ENCODE peak calls at places on chromosomes 1 and 21, in four cellular contexts. One of them, this sample, is unnamed.
A peak's percentile ranks its signal among the peaks of the same experiment; 100 is the strongest.

GRCh38 chr1:153447498-153448170 is 12.8 kb downstream of the S100A7 start:
- DNase-seq in H1: no peak
- DNase-seq in mesendoderm: no peak
- DNase-seq in IMR-90: peak; percentile 83
- DNase-seq in this sample: no peak

GRCh38 chr1:168136709-168137514 is at the start of gene GPR161:
- DNase-seq in H1: peak; percentile 85
- DNase-seq in mesendoderm: peak; percentile 77
- DNase-seq in IMR-90: peak; percentile 36
- DNase-seq in this sample: peak; percentile 66

GRCh38 chr1:115041654-115042053 is 12.0 kb downstream of the TSHB start:
- DNase-seq in H1: no peak
- DNase-seq in mesendoderm: peak; percentile 68
- DNase-seq in IMR-90: no peak
- DNase-seq in this sample: no peak

GRCh38 chr1:19437911-19438310 is 47.4 kb downstream of the CAPZB start:
- DNase-seq in H1: no peak
- DNase-seq in mesendoderm: no peak
- DNase-seq in IMR-90: peak; percentile 48
- DNase-seq in this sample: no peak

GRCh38 chr1:40315239-40315794 is 1.8 kb downstream of the COL9A2 start:
- DNase-seq in H1: peak; percentile 93
- DNase-seq in mesendoderm: peak; percentile 95
- DNase-seq in IMR-90: peak; percentile 83
- DNase-seq in this sample: peak; percentile 93

GRCh38 chr1:101165944-101166343 is 70.9 kb upstream of the S1PR1 start:
- DNase-seq in H1: no peak
- DNase-seq in mesendoderm: peak; percentile 60
- DNase-seq in IMR-90: no peak
- DNase-seq in this sample: no peak

GRCh38 chr1:9628541-9629444 is 22.7 kb upstream of the PIK3CD start:
- DNase-seq in H1: peak; percentile 45
- DNase-seq in mesendoderm: no peak
- DNase-seq in IMR-90: no peak
- DNase-seq in this sample: no peak

GRCh38 chr1:154430903-154431302 is 25.8 kb downstream of the IL6R start:
- DNase-seq in H1: no peak
- DNase-seq in mesendoderm: peak; percentile 46
- DNase-seq in IMR-90: no peak
- DNase-seq in this sample: peak; percentile 55

GRCh38 chr21:44789880-44790279 is 11.7 kb downstream of the UBE2G2 start:
- DNase-seq in H1: no peak
- DNase-seq in mesendoderm: no peak
- DNase-seq in IMR-90: peak; percentile 58
- DNase-seq in this sample: no peak

GRCh38 chr1:173017792-173018191 is 32.9 kb downstream of the TNFSF18 start:
- DNase-seq in H1: no peak
- DNase-seq in mesendoderm: no peak
- DNase-seq in IMR-90: no peak
- DNase-seq in this sample: no peak

GRCh38 chr21:44487831-44488230 is 32.5 kb downstream of the LRRC3 start:
- DNase-seq in H1: peak; percentile 84
- DNase-seq in mesendoderm: peak; percentile 72
- DNase-seq in IMR-90: peak; percentile 19
- DNase-seq in this sample: no peak

GRCh38 chr1:68119445-68119844 is 69.0 kb upstream of the DIRAS3 start:
- DNase-seq in H1: no peak
- DNase-seq in mesendoderm: no peak
- DNase-seq in IMR-90: no peak
- DNase-seq in this sample: no peak

GRCh38 chr1:12748778-12749355 is 2.9 kb downstream of the CFAP107 start:
- DNase-seq in H1: no peak
- DNase-seq in mesendoderm: no peak
- DNase-seq in IMR-90: no peak
- DNase-seq in this sample: no peak
- H2BK120ac ChIP-seq in H1: no peak overlapping the region
- H2BK120ac ChIP-seq in mesendoderm: no peak overlapping the region
- H2BK120ac ChIP-seq in IMR-90: no peak overlapping the region
- H2BK120ac ChIP-seq in this sample: no peak overlapping the region

GRCh38 chr1:96510911-96511310 is 210.7 kb upstream of the PTBP2 start:
- DNase-seq in H1: no peak
- DNase-seq in mesendoderm: no peak
- DNase-seq in IMR-90: no peak
- DNase-seq in this sample: no peak
- H4K5ac ChIP-seq in H1: no peak overlapping the region
- H4K5ac ChIP-seq in mesendoderm: no peak overlapping the region
- H4K5ac ChIP-seq in IMR-90: no peak overlapping the region
- H4K5ac ChIP-seq in this sample: no peak overlapping the region

GRCh38 chr1:89975540-89976125 is 19.3 kb upstream of the ZNF326 start:
- DNase-seq in H1: no peak
- DNase-seq in mesendoderm: no peak
- DNase-seq in IMR-90: no peak
- DNase-seq in this sample: no peak

GRCh38 chr1:89974701-89975470 is 20.0 kb upstream of the ZNF326 start:
- DNase-seq in H1: no peak
- DNase-seq in mesendoderm: no peak
- DNase-seq in IMR-90: peak; percentile 80
- DNase-seq in this sample: no peak

GRCh38 chr1:89972024-89972423 is 22.9 kb upstream of the ZNF326 start:
- DNase-seq in H1: no peak
- DNase-seq in mesendoderm: no peak
- DNase-seq in IMR-90: no peak
- DNase-seq in this sample: no peak

GRCh38 chr1:89973481-89974127 is 21.3 kb upstream of the ZNF326 start:
- DNase-seq in H1: no peak
- DNase-seq in mesendoderm: peak; percentile 84
- DNase-seq in IMR-90: no peak
- DNase-seq in this sample: no peak

GRCh38 chr1:89974211-89974610 is 20.7 kb upstream of the ZNF326 start:
- DNase-seq in H1: no peak
- DNase-seq in mesendoderm: peak; percentile 27
- DNase-seq in IMR-90: no peak
- DNase-seq in this sample: no peak
- H2BK120ac ChIP-seq in H1: no peak overlapping the region
- H2BK120ac ChIP-seq in mesendoderm: no peak overlapping the region
- H2BK120ac ChIP-seq in IMR-90: peak overlapping the region; percentile 78
- H2BK120ac ChIP-seq in this sample: no peak overlapping the region

DNA sequence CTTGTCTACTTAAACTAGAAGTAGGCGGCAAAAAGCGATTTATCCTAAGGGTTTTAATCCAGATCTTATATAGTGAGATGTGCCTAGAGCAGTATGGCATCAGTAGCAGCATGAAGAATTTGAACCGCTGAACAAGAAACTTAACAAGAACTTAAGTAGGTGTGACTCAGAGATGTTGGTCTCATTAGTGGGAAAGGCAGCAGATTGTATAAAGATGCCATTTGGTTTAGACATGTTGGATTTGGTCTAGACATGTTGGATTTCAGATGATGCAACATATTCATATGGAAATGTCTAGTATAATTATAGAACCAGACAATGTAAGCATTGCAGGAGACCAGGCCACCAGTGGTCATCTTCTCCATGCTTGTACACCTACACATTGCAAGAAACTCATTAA is 42.1 kb upstream of the ZP4 start:
- DNase-seq in H1: no peak
- DNase-seq in mesendoderm: no peak
- DNase-seq in IMR-90: peak; percentile 0
- DNase-seq in this sample: no peak
- H4K5ac ChIP-seq in H1: no peak overlapping the region
- H4K5ac ChIP-seq in mesendoderm: no peak overlapping the region
- H4K5ac ChIP-seq in IMR-90: no peak overlapping the region
- H4K5ac ChIP-seq in this sample: no peak overlapping the region

GRCh38 chr1:117572546-117572945 is 33.3 kb upstream of the TENT5C start:
- DNase-seq in H1: no peak
- DNase-seq in mesendoderm: no peak
- DNase-seq in IMR-90: no peak
- DNase-seq in this sample: no peak
- H2BK120ac ChIP-seq in H1: no peak overlapping the region
- H2BK120ac ChIP-seq in mesendoderm: no peak overlapping the region
- H2BK120ac ChIP-seq in IMR-90: no peak overlapping the region
- H2BK120ac ChIP-seq in this sample: no peak overlapping the region